ENCODE peak calls at places on chromosomes 6 and 20, in seven cellular contexts. R is tibial nerve, J is heart left ventricle, W is lower leg skin, C is ovary, A is esophagus muscularis mucosa, D is suprapubic skin. Z is an unnamed sample.
A peak's percentile ranks its signal among the peaks of the same experiment; 100 is the strongest.

GRCh38 chr6:168555618-168556273 is 114.8 kb downstream of the SMOC2 start:
- DNase-seq in R (no peak), J (no peak), W (no peak), C (no peak), A (no peak), D (no peak), Z (no peak)

GRCh38 chr6:157726892-157727628 is 96.0 kb upstream of the SNX9 start:
- DNase-seq in R (peak; percentile 79), J (peak; percentile 66), W (no peak), C (peak; percentile 76), A (no peak), D (no peak), Z (peak; percentile 73)

GRCh38 chr20:4633780-4634179 is 87.9 kb upstream of the PRND start:
- DNase-seq in R (no peak), J (peak; percentile 32), W (no peak), C (no peak), A (no peak), D (no peak), Z (no peak)

GRCh38 chr6:82781805-82782204 is 283.8 kb downstream of the UBE3D start:
- DNase-seq in R (no peak), J (no peak), W (no peak), C (no peak), A (no peak), D (no peak), Z (no peak)

GRCh38 chr6:4677751-4678065 is 98.5 kb upstream of the CDYL start:
- DNase-seq in R (no peak), J (no peak), W (no peak), C (no peak), A (peak; percentile 68), D (no peak), Z (no peak)

GRCh38 chr6:34817337-34817910 is 25.5 kb downstream of the BLTP3A start:
- DNase-seq in R (no peak), J (no peak), W (no peak), C (no peak), A (no peak), D (no peak), Z (no peak)

GRCh38 chr6:134537146-134537555 is 219.2 kb upstream of the SGK1 start:
- DNase-seq in R (no peak), J (no peak), W (no peak), C (no peak), A (no peak), D (no peak), Z (no peak)

GRCh38 chr6:149433405-149433804 is 33.3 kb downstream of the SUMO4 start:
- DNase-seq in R (no peak), J (no peak), W (no peak), C (no peak), A (no peak), D (no peak), Z (no peak)

GRCh38 chr20:63404129-63405085 is 43.3 kb upstream of the CHRNA4 start:
- DNase-seq in R (no peak), J (no peak), W (no peak), C (no peak), A (no peak), D (no peak), Z (no peak)

GRCh38 chr20:24693466-24694156 is 224.2 kb downstream of the SYNDIG1 start:
- DNase-seq in R (no peak), J (no peak), W (no peak), C (no peak), A (no peak), D (peak; percentile 54), Z (peak; percentile 11)

GRCh38 chr20:50127587-50128519 is 14.9 kb upstream of the UBE2V1 start:
- DNase-seq in R (no peak), J (no peak), W (no peak), C (no peak), A (no peak), D (no peak), Z (no peak)

GRCh38 chr6:53547815-53548496 is 3.1 kb upstream of the GCLC start:
- DNase-seq in R (peak; percentile 95), J (peak; percentile 99), W (peak; percentile 97), C (peak; percentile 97), A (peak; percentile 99), D (peak; percentile 97), Z (peak; percentile 98)
- TF ChIP-seq POLR2A in R (peak; percentile 79), J (peak; percentile 72), W (no peak), C (peak; percentile 61), A (peak; percentile 44), D (no peak), Z (no peak)

DNA sequence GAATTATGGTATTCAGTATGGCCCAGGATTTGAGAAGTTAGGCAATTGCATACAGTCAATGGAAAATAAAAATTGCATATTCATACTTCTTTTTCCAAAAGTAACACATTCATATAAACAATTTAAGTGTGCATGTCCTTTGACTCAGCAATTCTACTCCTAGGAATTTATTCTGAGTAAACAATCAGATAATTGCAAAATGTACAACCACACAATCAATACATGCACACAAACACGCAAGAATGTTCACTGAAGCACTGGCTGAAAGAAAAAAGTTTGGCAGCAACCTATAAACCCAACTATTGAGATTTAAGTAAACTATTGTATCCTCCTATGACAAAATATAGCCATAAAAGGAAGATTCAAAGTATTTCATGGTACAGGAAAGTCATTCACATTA is 1.6 kb downstream of the CYP39A1 start:
- DNase-seq in R (no peak), J (no peak), W (no peak), C (no peak), A (no peak), D (no peak), Z (no peak)
- H3K4me3 ChIP-seq in R (no peak overlapping the region), J (no peak overlapping the region), W (no peak overlapping the region), C (peak overlapping the region; percentile 97), A (peak overlapping the region; percentile 90), D (peak overlapping the region; percentile 91), Z (peak overlapping the region; percentile 86)

GRCh38 chr6:42452171-42453026 is 673 bp upstream of the TRERF1 start:
- DNase-seq in R (peak; percentile 41), J (peak; percentile 76), W (peak; percentile 60), C (peak; percentile 80), A (peak; percentile 93), D (peak; percentile 85), Z (peak; percentile 84)
- TF ChIP-seq POLR2A in R (no peak), J (peak; percentile 15), W (no peak), C (no peak), A (no peak), D (no peak), Z (no peak)

DNA sequence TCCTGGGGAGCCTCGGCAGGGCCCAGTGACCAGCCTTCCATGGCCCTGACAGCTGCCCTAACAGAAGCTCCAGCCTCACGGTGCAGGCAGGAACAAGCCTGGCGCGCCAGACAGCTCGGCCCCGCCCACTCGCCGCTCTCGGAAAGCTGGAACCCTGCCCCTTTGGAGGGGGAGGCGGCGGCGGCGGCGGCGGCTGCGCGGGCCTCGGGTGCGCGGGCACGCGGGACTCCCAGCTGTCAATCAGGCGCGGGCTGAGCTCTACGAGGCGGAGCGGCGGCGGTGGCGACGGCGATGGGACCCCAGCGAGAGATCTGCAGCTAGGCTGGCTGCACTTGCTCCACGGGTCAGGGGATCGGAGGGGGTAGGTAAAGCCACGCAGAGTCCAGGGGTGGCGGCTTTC is at the start of gene NRSN1:
- DNase-seq in R (no peak), J (no peak), W (no peak), C (no peak), A (peak; percentile 34), D (no peak), Z (peak; percentile 32)
- H3K4me3 ChIP-seq in R (no peak within 1 kb of the TSS), J (no peak within 1 kb of the TSS), W (no peak within 1 kb of the TSS), C (no peak within 1 kb of the TSS), A (peak within 1 kb of the TSS; percentile 34), D (peak within 1 kb of the TSS; percentile 24), Z (no peak within 1 kb of the TSS)

DNA sequence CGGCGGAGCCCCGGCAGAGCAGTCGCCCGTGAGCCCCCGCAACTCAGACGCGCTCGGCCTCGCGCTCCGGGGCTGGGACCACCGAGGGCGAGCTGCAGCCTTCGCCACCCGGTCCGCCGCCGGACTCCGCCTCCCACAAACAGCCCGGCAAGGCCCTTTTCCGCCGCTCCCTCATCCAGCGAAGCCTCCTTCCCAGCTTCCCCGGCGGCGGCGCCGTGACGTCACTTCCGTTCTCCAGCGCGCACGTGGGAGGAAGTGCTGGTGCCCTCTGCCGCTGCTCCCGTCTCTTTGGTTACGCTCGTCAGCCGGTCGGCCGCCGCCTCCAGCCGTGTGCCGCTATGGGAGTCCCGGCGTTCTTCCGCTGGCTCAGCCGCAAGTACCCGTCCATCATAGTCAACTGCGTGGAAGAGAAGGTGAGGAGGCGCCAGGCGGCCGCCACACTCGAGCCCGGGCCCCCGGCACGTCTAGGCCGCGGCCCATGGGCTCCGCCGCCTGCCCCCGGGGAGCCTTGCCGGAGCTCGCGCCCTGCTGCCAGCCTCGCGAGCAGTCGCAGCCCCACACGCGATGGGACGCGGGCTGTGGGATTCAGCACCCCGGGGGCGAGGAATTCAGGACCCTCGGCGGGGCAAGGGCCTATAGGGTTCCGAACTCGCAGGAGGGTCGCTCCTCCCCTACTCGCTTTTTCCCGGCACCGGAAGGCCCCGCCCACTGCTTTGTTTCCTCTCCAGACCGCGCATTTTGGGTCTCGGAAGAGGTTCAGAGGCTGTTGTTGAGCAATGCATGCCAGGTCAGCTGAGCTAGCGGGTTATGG is at the start of gene XRN2:
- DNase-seq in R (peak; percentile 93), J (peak; percentile 97), W (peak; percentile 94), C (peak; percentile 96), A (peak; percentile 98), D (peak; percentile 98), Z (peak; percentile 96)
- TF ChIP-seq POLR2A in R (peak; percentile 48), J (peak; percentile 74), W (peak; percentile 55), C (peak; percentile 84), A (peak; percentile 58), D (peak; percentile 86), Z (peak; percentile 60)

DNA sequence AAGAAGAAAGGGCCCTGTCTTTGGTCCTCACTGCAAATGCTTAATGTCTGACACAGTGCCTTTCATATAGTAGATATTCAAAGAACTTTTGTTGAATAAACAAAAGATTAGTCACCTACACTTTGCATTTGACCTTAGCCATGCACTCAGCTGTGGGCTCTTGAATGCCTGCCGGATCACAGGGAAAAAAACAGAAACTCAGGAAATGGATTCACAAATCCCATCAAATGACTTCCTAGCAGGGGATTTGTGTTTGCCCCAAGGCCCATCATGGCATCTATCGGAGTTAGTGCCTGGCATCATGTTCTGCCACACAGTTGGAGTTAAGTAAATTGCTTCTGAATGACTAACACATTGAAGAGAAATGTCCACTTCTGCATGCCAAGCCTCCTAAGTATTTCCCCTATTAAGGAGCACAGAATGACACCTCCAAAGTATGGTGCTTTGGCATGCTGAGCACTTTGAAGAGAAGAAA is 72.3 kb upstream of the DST start:
- DNase-seq in R (no peak), J (no peak), W (no peak), C (no peak), A (no peak), D (no peak), Z (no peak)
- H3K4me3 ChIP-seq in R (no peak overlapping the region), J (no peak overlapping the region), W (no peak overlapping the region), C (no peak overlapping the region), A (no peak overlapping the region), D (no peak overlapping the region), Z (no peak overlapping the region)

DNA sequence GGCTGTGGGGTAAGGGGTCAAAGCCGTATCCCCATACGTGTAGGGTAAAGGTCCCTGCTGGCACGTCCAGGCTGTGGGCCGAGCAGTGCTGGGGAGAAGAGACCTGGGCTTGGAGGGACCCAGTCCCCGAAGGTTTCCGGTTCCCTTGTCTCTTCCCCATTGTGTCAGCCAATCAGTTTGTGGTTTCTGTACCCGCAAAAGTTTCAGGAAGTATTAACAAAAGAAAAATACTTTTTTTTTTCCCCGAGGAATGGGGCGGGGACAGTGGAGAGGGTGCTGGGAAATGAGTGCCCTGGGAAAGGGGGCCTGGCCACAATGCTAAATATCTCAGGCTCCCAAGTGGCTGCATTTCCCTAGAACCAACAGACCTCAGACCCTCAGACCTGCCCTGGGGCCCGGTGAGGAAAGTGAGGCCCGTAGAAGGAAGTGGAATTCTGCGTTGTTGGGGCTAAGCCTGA is 15.2 kb upstream of the AMD1 start:
- DNase-seq in R (no peak), J (peak; percentile 39), W (no peak), C (no peak), A (no peak), D (no peak), Z (no peak)
- TF ChIP-seq POLR2A in R (no peak), J (no peak), W (no peak), C (no peak), A (no peak), D (no peak), Z (no peak)